ENCODE peak calls at places on chromosomes 12 and 14, in four cellular contexts. E, R, S and J are unnamed samples.

GRCh38 chr14:104282332-104283196 is 144.2 kb downstream of the KIF26A start:
- DNase-seq in E (no peak), R (no peak), S (no peak), J (no peak)

GRCh38 chr12:38905480-38906351 is at the start of gene CPNE8:
- DNase-seq in E (no peak), R (peak; percentile 70), S (peak; percentile 48), J (peak; percentile 62)

GRCh38 chr12:49043856-49044258 is 16.7 kb downstream of the KMT2D start:
- DNase-seq in E (peak; percentile 34), R (peak; percentile 84), S (no peak), J (peak; percentile 81)

GRCh38 chr14:26281280-26281998 is 316.4 kb downstream of the NOVA1 start:
- DNase-seq in E (peak; percentile 66), R (no peak), S (no peak), J (peak; percentile 10)

GRCh38 chr14:103185051-103186027 is 62.1 kb downstream of the TNFAIP2 start:
- DNase-seq in E (peak; percentile 27), R (peak; percentile 24), S (no peak), J (peak; percentile 44)

GRCh38 chr12:45303955-45304354 is 88.1 kb downstream of the ANO6 start:
- DNase-seq in E (no peak), R (no peak), S (no peak), J (no peak)

GRCh38 chr12:50517456-50518048 is 12.8 kb downstream of the DIP2B start:
- DNase-seq in E (peak; percentile 52), R (no peak), S (peak; percentile 84), J (no peak)

GRCh38 chr12:111030800-111031199 is 110.4 kb upstream of the MYL2 start:
- DNase-seq in E (no peak), R (no peak), S (no peak), J (no peak)

GRCh38 chr12:109255377-109255776 is 53.7 kb downstream of the FOXN4 start:
- DNase-seq in E (peak; percentile 24), R (no peak), S (no peak), J (peak; percentile 37)

GRCh38 chr12:56013482-56013881 is 7.4 kb upstream of the IKZF4 start:
- DNase-seq in E (no peak), R (no peak), S (no peak), J (no peak)

GRCh38 chr14:101028971-101029667 is 125.6 kb upstream of the RTL1 start:
- DNase-seq in E (no peak), R (no peak), S (no peak), J (no peak)

DNA sequence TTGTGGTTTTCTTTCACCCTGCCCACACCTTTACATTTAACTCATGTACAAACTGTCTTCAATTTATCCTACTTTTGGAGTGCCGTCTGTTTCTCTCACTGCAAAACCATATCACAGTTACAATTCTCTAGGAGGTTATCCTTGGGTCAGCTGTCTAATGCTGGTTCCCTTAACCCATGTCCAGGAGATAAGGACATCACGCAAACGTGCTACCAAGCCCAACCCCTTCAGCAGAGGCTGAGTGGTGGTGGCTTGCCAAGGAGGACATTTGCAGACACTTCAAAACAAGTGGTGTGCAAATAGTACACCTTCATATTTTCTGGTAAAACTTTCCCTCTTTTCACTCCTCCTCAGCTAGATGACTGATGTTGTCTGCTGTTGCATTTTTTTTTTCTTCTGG is 167.9 kb downstream of the PAX9 start:
- DNase-seq in E (no peak), R (no peak), S (no peak), J (no peak)
- TF ChIP-seq FOXK2 in E (no peak), R (no peak), S (no peak), J (no peak)

GRCh38 chr12:89829434-89829975 is 120.9 kb upstream of the ATP2B1 start:
- DNase-seq in E (no peak), R (no peak), S (no peak), J (no peak)

GRCh38 chr12:89826468-89826867 is 117.8 kb upstream of the ATP2B1 start:
- DNase-seq in E (no peak), R (no peak), S (no peak), J (no peak)

GRCh38 chr12:89825591-89826449 is 117.2 kb upstream of the ATP2B1 start:
- DNase-seq in E (no peak), R (peak; percentile 11), S (peak; percentile 27), J (peak; percentile 33)

GRCh38 chr12:89827592-89827991 is 119.0 kb upstream of the ATP2B1 start:
- DNase-seq in E (no peak), R (no peak), S (no peak), J (peak; percentile 15)

DNA sequence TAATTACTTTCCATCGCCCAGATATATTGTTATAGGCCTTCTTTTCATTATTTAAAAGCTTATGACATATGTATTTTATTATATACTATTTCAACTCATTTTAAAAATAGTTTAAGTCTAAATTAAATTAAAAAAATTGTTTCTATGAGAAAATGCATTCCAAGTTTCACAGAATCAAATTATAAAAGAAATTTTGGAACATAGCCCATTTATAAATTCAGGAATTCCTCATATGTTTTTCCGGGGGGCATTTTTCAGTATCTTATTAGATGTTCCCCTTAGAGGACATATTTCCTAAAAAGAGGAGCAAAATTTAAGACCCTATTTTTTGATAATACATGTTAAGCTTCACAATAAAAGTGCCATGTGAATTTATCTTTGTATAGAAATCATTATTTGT is 119.9 kb upstream of the ATP2B1 start:
- DNase-seq in E (no peak), R (no peak), S (no peak), J (no peak)
- TF ChIP-seq FOXK2 in E (no peak), R (no peak), S (no peak), J (no peak)

DNA sequence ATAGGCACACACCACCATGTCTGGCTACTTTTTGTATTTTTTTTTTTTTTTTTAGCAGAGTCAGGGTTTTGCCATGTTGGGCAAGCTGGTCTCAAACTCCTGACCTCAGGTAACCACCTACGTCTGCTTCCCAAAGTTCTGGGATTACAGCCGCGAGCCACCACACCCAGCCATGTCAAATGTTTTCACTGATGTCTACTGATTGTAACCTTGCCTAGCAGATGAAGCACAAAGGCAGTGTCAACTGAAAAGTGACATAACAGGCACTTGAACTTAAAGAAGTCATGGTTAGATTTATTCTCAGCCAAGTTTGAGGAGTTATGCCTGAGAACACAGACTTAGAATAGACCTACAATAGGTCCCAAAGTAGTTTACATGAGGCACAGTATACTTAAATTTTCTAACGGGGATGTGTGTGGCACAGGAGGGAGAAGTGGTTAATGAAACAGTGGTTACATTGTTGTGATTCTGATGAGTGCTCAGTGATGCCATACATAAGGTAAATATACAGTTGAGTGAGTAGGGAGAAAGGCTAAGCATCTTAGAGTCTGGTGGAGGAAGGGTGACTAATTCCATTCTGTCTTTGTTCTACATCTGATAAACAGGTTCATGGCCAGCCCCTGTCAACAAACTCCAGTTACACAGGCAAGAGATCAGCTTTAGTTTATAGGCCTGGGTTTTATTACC is 12.6 kb upstream of the RNASE4 start:
- DNase-seq in E (peak; percentile 96), R (no peak), S (no peak), J (no peak)
- TF ChIP-seq FOXK2 in E (peak; percentile 46), R (no peak), S (no peak), J (no peak)

DNA sequence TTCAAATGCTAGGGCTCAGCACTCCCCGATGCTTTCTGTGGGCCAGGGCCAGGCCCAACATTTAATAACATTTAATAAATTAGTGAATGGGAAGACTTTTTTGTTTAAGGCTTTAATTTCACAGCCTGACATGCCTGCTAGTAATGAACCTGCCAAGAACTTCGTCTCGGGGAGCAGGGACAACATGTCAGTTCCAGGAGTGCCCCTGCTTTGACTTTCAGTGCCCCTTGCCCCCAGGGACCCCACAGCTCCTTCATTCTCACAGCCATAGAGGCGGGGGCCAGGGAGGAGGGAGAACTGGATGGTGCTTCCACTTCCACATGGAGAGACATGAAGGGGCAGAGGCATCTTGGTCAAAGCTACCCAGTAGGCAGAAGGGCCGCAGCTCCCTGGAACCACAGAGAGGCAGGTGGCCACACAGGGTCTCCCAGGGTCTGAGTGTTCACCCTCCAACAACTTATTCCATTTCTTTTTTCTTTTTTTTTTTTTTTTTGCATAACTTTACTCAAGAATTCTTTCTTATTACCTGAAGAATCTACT is 66.0 kb upstream of the DDX11 start:
- DNase-seq in E (no peak), R (no peak), S (no peak), J (no peak)
- TF ChIP-seq FOXK2 in E (no peak), R (no peak), S (no peak), J (no peak)

GRCh38 chr12:54413284-54414190 is 5.5 kb downstream of the ITGA5 start:
- DNase-seq in E (no peak), R (no peak), S (no peak), J (no peak)
- TF ChIP-seq FOXK2 in E (no peak), R (no peak), S (no peak), J (no peak)

GRCh38 chr14:22188346-22188745 is 400.7 kb downstream of the DAD1 start:
- DNase-seq in E (no peak), R (no peak), S (no peak), J (no peak)
- TF ChIP-seq FOXK2 in E (no peak), R (no peak), S (no peak), J (no peak)

DNA sequence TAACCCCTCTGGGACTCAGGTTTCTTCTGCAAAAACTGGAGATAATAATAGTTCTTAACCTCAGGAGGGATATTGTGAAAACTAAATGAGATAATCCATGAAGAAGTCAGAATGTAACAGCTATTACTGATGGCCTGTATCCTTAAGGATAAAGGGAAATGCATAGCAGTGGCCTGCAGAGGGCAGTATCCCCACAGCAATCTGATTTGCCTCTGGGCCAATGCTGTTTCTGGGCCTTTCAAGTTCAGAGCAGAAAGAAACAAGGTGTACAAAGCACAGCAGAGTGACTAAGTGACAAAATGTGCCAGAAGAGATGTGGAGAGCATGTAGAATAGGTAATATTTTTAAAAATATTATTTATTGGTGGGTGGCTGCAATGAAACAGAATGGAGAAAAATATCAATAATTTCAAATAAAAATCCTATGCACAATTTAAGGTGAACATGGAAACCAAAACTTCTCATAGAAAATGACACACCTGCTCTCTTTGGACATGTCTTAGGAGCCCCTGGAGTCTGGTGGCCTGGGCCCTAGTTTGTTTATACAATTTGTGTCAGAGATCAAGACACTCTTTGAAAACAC is 90.3 kb downstream of the C12orf75 start:
- DNase-seq in E (peak; percentile 45), R (peak; percentile 68), S (peak; percentile 7), J (peak; percentile 70)
- TF ChIP-seq FOXK2 in E (no peak), R (no peak), S (no peak), J (no peak)

GRCh38 chr14:73526036-73526984 is 10.6 kb upstream of the ACOT1 start:
- DNase-seq in E (peak; percentile 57), R (no peak), S (no peak), J (peak; percentile 1)
- TF ChIP-seq FOXK2 in E (no peak), R (no peak), S (no peak), J (no peak)

DNA sequence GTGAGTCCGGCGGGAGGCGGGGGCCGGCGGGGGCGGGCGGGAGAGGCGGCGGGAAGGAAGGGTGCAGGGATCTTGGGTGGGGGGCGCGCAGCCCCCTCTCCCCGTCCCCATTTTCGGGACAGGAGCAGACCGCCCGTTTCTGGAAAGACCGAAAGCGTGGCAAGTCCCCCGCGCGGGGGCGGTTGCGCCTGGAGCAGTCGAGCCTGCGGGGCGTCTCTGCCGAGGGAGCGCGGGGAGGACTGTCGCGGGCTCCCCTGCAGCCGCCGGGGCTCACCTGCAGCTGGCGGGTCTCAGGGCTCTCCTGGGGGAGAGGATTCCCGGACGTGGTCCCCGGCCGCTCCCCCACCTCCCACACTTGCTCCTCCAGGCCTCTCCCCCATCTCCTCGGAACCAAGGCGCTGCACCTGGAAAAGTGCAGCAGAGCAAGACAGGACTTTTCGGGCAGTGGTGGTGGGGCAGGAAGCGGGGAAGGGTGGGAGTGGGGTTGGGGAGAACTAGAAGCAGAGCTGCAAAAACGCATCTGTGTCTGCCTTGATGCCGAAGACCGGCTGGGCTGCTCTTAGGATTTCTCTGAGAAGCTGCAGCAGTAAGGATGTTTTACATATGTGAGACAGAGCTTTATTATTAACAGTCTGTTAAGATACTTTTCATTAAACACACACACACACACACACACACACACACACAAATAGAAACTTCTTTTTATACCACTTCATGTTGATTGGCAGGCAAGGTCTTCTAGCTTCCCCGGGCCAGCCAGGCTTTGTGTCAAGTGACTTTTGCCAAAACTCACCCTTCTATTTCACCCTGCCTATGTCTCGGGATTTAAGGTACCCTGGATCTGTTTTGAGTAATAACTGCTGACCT is 680 bp downstream of the C12orf75 start:
- DNase-seq in E (no peak), R (peak; percentile 28), S (no peak), J (peak; percentile 19)
- TF ChIP-seq FOXK2 in E (no peak), R (no peak), S (no peak), J (no peak)